ENCODE peak calls at places on chromosomes 11 and 22, in seven cellular contexts. R is HTR-8/SVneo; V is colonic mucosa; A is GM18507; J is stimulated activated CD4-positive, alpha-beta T cell treated with anti-CD3 and anti-CD28 coated beads, Interleukin-1b, Interleukin-23, amount 100 ng/mL, for 24 hours; S is BJ; K is IMR-90. G is an unnamed sample.

GRCh38 chr11:4025248-4025956 is 69.2 kb upstream of the RRM1 start:
- DNase-seq in A (no peak), V (no peak), K (peak; percentile 25), R (no peak), J (no peak), S (no peak), G (no peak)

GRCh38 chr11:46281374-46281831 is 3.9 kb downstream of the CREB3L1 start:
- DNase-seq in J (no peak), V (peak; percentile 87), A (no peak), R (no peak), S (no peak), K (peak; percentile 44), G (no peak)

GRCh38 chr22:25064894-25065560 is 112.5 kb downstream of the KIAA1671 start:
- DNase-seq in S (no peak), J (no peak), K (no peak), V (no peak), A (no peak), R (no peak), G (no peak)

GRCh38 chr11:8989411-8989810 is 14.4 kb downstream of the NRIP3 start:
- DNase-seq in R (peak; percentile 28), J (no peak), S (no peak), A (no peak), K (peak; percentile 57), V (no peak), G (no peak)

GRCh38 chr11:132312616-132313210 is 942.3 kb downstream of the NTM start:
- DNase-seq in R (no peak), V (no peak), S (no peak), J (no peak), K (peak; percentile 46), A (no peak), G (no peak)

GRCh38 chr11:46119352-46120216 is 1.7 kb downstream of the PHF21A start:
- DNase-seq in R (peak; percentile 28), J (peak; percentile 4), V (peak; percentile 60), K (peak; percentile 74), A (no peak), S (no peak), G (peak; percentile 61)

GRCh38 chr22:48899523-48900326 is 927.9 kb downstream of the BRD1 start:
- DNase-seq in R (no peak), J (no peak), K (no peak), V (peak; percentile 7), S (no peak), A (no peak), G (peak; percentile 32)

GRCh38 chr11:134916829-134917228 is 504.8 kb upstream of the B3GAT1 start:
- DNase-seq in A (no peak), V (no peak), S (no peak), R (no peak), J (no peak), K (no peak), G (no peak)

GRCh38 chr11:23181022-23181807 is 320.9 kb upstream of the CCDC179 start:
- DNase-seq in V (no peak), R (no peak), J (no peak), A (no peak), S (no peak), K (no peak), G (no peak)

GRCh38 chr11:86487670-86488069 is 113.0 kb downstream of the CCDC81 start:
- DNase-seq in K (no peak), R (no peak), S (no peak), A (no peak), J (no peak), V (no peak), G (no peak)

GRCh38 chr11:13939952-13940610 is 22.4 kb upstream of the SPON1 start:
- DNase-seq in A (no peak), K (no peak), J (no peak), V (no peak), S (peak; percentile 13), R (peak; percentile 41), G (no peak)

GRCh38 chr11:111700186-111700585 is 66.0 kb downstream of the PPP2R1B start:
- DNase-seq in V (no peak), S (no peak), A (no peak), R (no peak), J (no peak), K (no peak), G (no peak)

GRCh38 chr22:49629586-49630447 is 197.9 kb downstream of the BRD1 start:
- DNase-seq in A (no peak), R (no peak), K (no peak), S (no peak), J (no peak), V (no peak), G (no peak)

G was measured in ureter.